ENCODE peak calls at places on chromosomes 16 and 17, in eight cellular contexts. U is breast epithelium; D is CD8-positive, alpha-beta memory T cell; H is dorsolateral prefrontal cortex; T is stomach; F is adrenal gland; Q is spleen; Z is upper lobe of right lung. C is an unnamed sample.

GRCh38 chr16:82660078-82660645 is 33.4 kb downstream of the CDH13 start:
- DNase-seq in D (no peak), H (peak; percentile 48), F (no peak), U (no peak), Q (no peak), Z (no peak), T (no peak), C (no peak)

GRCh38 chr16:67399749-67400704 is 6.7 kb upstream of the TPPP3 start:
- DNase-seq in T (no peak), U (no peak), Z (no peak), D (no peak), Q (peak; percentile 71), F (no peak), H (no peak), C (no peak)

GRCh38 chr16:9275816-9276354 is 184.4 kb downstream of the HAPSTR1 start:
- DNase-seq in F (no peak), D (no peak), H (no peak), U (no peak), T (no peak), Z (no peak), Q (no peak), C (no peak)

GRCh38 chr17:57724038-57724728 is 20.9 kb downstream of the CCDC182 start:
- DNase-seq in F (no peak), T (no peak), U (no peak), H (no peak), D (no peak), Q (no peak), Z (no peak), C (no peak)

GRCh38 chr17:65366102-65366844 is 195.2 kb downstream of the AXIN2 start:
- DNase-seq in F (no peak), Q (no peak), H (no peak), D (no peak), U (no peak), T (no peak), Z (no peak), C (no peak)

GRCh38 chr17:51298508-51299371 is 38.4 kb downstream of the UTP18 start:
- DNase-seq in Z (no peak), U (no peak), T (no peak), Q (no peak), H (no peak), D (no peak), F (no peak), C (no peak)

GRCh38 chr17:73109603-73110002 is 17.1 kb upstream of the SLC39A11 start:
- DNase-seq in H (no peak), Z (no peak), D (no peak), U (no peak), T (no peak), F (no peak), Q (no peak), C (no peak)

GRCh38 chr17:4522661-4523060 is 24.0 kb downstream of the SPNS2 start:
- DNase-seq in Z (no peak), D (no peak), T (no peak), F (no peak), Q (no peak), H (no peak), U (no peak), C (no peak)

GRCh38 chr16:9817586-9817985 is 364.6 kb downstream of the GRIN2A start:
- DNase-seq in Z (no peak), H (no peak), U (no peak), Q (no peak), F (no peak), D (no peak), T (no peak), C (no peak)

GRCh38 chr16:10387378-10387681 is 1.5 kb downstream of the ATF7IP2 start:
- DNase-seq in Z (no peak), U (no peak), T (no peak), H (no peak), Q (no peak), F (no peak), D (peak; percentile 22), C (no peak)

GRCh38 chr16:79668502-79668901 is 68.0 kb upstream of the MAF start:
- DNase-seq in H (no peak), Q (no peak), T (no peak), U (no peak), Z (no peak), F (no peak), D (no peak), C (no peak)

GRCh38 chr17:67390646-67391480 is 13.8 kb downstream of the PITPNC1 start:
- DNase-seq in D (peak; percentile 62), T (peak; percentile 76), F (peak; percentile 38), Q (peak; percentile 80), H (no peak), Z (no peak), U (peak; percentile 24), C (peak; percentile 61)

GRCh38 chr17:35449371-35449931 is 885 bp upstream of the SLFN13 start:
- DNase-seq in Z (peak; percentile 65), D (no peak), U (no peak), H (no peak), Q (peak; percentile 86), F (no peak), T (peak; percentile 30), C (no peak)

DNA sequence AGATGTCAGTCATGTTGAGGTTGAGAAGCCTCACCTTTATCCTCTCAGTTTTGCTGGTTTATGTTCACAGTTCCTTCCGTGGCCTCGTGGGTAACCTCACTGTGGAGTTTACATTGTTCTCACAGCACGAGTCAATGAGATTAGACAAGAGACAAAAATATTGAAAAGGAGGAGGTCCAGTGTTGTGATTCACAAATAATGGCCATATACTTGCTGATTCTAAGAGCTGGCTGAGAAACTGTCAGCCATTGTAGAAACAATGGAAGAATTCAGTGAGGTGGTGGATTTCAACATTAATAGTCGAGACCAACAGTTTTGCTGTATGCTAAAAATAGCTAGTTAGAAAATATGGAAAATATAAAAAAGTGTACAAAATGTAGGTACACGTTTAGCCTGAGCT is 176.4 kb upstream of the WSCD1 start:
- DNase-seq in Z (no peak), D (no peak), Q (no peak), U (no peak), H (no peak), T (no peak), F (no peak), C (no peak)
- H3K27ac ChIP-seq in Z (no peak overlapping the region), D (no peak overlapping the region), Q (no peak overlapping the region), U (no peak overlapping the region), H (peak overlapping the region; percentile 95), T (no peak overlapping the region), F (no peak overlapping the region), C (no peak overlapping the region)

GRCh38 chr17:76556759-76557367 is 17.0 kb downstream of the PRCD start:
- DNase-seq in D (peak; percentile 64), H (no peak), Q (no peak), T (peak; percentile 36), Z (peak; percentile 83), F (no peak), U (no peak), C (peak; percentile 40)

GRCh38 chr17:76560877-76561221 is 21.0 kb downstream of the PRCD start:
- DNase-seq in Q (no peak), U (no peak), D (no peak), T (no peak), F (no peak), H (no peak), Z (no peak), C (no peak)

GRCh38 chr17:76560036-76560876 is 20.4 kb downstream of the PRCD start:
- DNase-seq in U (no peak), Q (no peak), D (no peak), F (no peak), T (no peak), H (no peak), Z (no peak), C (no peak)

GRCh38 chr17:76557368-76558209 is 17.7 kb downstream of the PRCD start:
- DNase-seq in U (peak; percentile 93), Q (peak; percentile 97), D (peak; percentile 94), Z (peak; percentile 96), T (peak; percentile 95), F (peak; percentile 95), H (peak; percentile 93), C (peak; percentile 95)

DNA sequence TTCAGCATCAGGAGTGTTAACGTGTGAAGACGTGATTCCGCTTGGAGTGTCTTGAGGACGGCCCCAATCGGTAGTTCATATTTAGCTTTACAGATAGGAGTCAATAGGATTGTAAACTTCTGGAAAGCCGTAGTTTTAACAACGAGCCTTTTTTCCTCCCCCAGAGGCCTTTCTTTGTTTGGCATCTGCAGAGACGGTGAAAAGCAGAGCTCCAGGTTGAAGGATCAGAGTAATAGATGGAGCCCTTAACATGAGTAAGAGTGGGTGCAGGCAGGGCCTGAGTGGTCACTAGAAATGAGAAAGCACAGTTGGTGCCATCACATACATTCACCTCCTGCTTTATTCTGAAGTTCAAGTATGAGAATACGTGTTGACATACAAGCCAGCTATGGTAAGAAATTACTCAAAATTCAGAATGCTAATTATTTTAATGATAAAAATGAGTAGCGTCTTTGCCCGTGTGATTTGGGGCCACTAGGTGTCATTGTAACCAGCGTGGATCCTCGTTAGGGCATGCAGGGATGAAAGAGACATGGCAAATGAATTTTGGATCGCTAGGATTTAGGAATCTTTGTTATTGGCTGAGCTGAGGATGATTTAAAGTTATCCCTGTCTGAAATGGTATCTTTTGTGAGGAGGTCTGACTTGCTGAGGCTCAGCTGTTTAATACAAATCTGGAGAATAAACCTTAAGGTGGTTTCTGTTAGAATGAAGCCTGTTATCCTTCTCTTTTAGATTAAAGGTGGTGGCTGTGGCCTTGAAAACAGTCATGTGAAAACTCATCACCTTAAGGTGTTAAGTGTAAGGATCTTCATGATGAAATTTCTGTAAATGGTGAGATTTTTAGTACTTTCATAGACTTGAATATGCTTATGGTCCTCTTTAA is 18.6 kb downstream of the PRCD start:
- DNase-seq in Z (no peak), D (no peak), F (no peak), U (no peak), T (no peak), H (no peak), Q (no peak), C (no peak)
- H3K27ac ChIP-seq in Z (peak overlapping the region; percentile 93), D (peak overlapping the region; percentile 91), F (peak overlapping the region; percentile 78), U (peak overlapping the region; percentile 97), T (peak overlapping the region; percentile 87), H (no peak overlapping the region), Q (peak overlapping the region; percentile 91), C (peak overlapping the region; percentile 85)

DNA sequence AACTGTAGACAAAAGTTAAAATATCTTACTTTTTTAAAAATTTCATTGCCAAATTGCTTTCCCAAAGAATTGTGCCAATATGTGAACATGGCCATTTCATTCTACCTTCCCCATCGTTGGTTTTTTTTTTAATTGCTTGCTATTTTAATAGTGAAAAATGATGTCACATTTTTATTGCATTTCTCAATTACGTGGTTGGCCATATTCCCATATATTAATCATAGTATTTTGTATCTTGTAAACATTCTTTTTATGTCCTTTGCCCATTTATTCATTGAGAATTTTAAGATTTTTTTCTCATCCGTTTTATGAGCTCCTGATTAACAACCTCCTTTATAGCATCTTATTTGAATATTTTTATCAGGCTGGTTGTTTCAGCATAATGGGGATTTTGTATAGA is 7.2 kb downstream of the OMG start:
- DNase-seq in H (no peak), T (no peak), D (no peak), Z (no peak), Q (no peak), U (no peak), F (no peak), C (no peak)
- H3K27ac ChIP-seq in H (peak overlapping the region; percentile 3), T (no peak overlapping the region), D (no peak overlapping the region), Z (no peak overlapping the region), Q (no peak overlapping the region), U (no peak overlapping the region), F (no peak overlapping the region), C (no peak overlapping the region)

DNA sequence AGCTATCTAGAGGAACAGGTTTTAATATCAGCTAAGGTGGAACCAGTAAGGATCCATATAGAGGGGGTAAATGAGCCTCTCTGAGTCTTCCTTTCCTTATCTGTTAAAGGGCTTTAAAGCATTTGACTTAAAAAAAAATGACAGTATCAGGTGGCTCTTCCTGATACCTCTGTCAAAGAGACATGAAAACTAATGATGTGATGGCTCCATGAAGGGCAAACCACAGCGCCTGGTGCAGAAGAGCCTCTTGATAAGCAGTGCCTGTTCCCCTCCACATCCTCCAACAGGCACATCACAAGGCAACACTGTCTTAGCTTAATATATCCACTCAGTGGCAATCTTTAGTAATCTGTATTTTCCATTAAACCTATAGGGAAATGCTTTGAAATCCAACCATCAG is 68.9 kb downstream of the USP31 start:
- DNase-seq in D (no peak), T (no peak), Z (no peak), H (no peak), F (no peak), Q (no peak), U (no peak), C (no peak)
- H3K27ac ChIP-seq in D (no peak overlapping the region), T (no peak overlapping the region), Z (no peak overlapping the region), H (no peak overlapping the region), F (no peak overlapping the region), Q (peak overlapping the region; percentile 3), U (no peak overlapping the region), C (no peak overlapping the region)

C was measured in PC-9.